ENCODE peak calls at places on chromosomes 7 and 10, in eight cellular contexts. J, T, K, Y, P, R, H and W are unnamed samples. For H3K4me1, the result is how much of the 10 kb centered on the place peaks cover.

GRCh38 chr10:47047127-47047504 is 135.9 kb downstream of the PTPN20 start:
- DNase-seq in R (peak), K (no peak), Y (no peak), P (no peak), H (no peak), T (no peak), J (no peak), W (no peak)

GRCh38 chr7:44547536-44548221 is 6.5 kb upstream of the NPC1L1 start:
- DNase-seq in K (peak), Y (peak), T (no peak), P (no peak), H (no peak), R (no peak), J (no peak), W (no peak)

GRCh38 chr7:1302936-1303335 is 70.3 kb downstream of the UNCX start:
- DNase-seq in R (no peak), H (no peak), T (no peak), K (no peak), P (no peak), J (no peak), Y (no peak), W (no peak)

GRCh38 chr10:8137726-8138125 is 83.2 kb downstream of the GATA3 start:
- DNase-seq in P (no peak), J (no peak), R (peak), T (no peak), Y (no peak), H (no peak), K (no peak), W (no peak)

GRCh38 chr10:79102056-79102874 is 33.5 kb downstream of the ZMIZ1 start:
- DNase-seq in T (peak), J (no peak), Y (no peak), P (no peak), H (no peak), K (peak), R (no peak), W (peak)

GRCh38 chr10:14820010-14820774 is 17.6 kb downstream of the CDNF start:
- DNase-seq in R (no peak), Y (no peak), J (no peak), T (no peak), K (peak), P (no peak), H (peak), W (no peak)

GRCh38 chr10:132117636-132118190 is 52.0 kb downstream of the JAKMIP3 start:
- DNase-seq in Y (no peak), H (no peak), P (no peak), J (peak), T (no peak), R (peak), K (no peak), W (peak)

GRCh38 chr10:132774905-132775863 is 10.8 kb downstream of the NKX6-2 start:
- DNase-seq in Y (no peak), P (no peak), H (no peak), T (no peak), K (no peak), R (no peak), J (peak), W (no peak)

GRCh38 chr7:104231054-104232046 is 23.5 kb upstream of the ORC5 start:
- DNase-seq in K (peak), H (peak), T (peak), J (peak), R (peak), P (no peak), Y (peak), W (no peak)

GRCh38 chr10:97119058-97119832 is 66.5 kb downstream of the SLIT1 start:
- DNase-seq in J (no peak), P (no peak), K (no peak), R (no peak), H (no peak), Y (no peak), T (no peak), W (no peak)

GRCh38 chr7:157897686-157898085 is 560.9 kb downstream of the DNAJB6 start:
- DNase-seq in Y (no peak), H (no peak), J (no peak), K (no peak), R (no peak), T (no peak), P (no peak), W (peak)

GRCh38 chr10:44306762-44307161 is 78.1 kb downstream of the CXCL12 start:
- DNase-seq in K (no peak), J (no peak), R (no peak), Y (peak), H (no peak), P (no peak), T (peak), W (no peak)

GRCh38 chr10:45596556-45596955 is 76.0 kb downstream of the ZFAND4 start:
- DNase-seq in P (no peak), T (no peak), H (no peak), J (no peak), R (no peak), K (no peak), Y (no peak), W (no peak)

GRCh38 chr10:133325761-133326463 is 10.8 kb downstream of the CALY start:
- DNase-seq in H (no peak), P (no peak), J (peak), Y (no peak), K (no peak), R (peak), T (peak), W (peak)

GRCh38 chr10:124740374-124741280 is 3.6 kb downstream of the FAM53B start:
- DNase-seq in R (peak), H (no peak), Y (peak), T (no peak), K (peak), J (peak), P (no peak), W (peak)

GRCh38 chr10:122555431-122555830 is 5.1 kb upstream of the DMBT1 start:
- DNase-seq in P (no peak), H (no peak), K (no peak), R (no peak), J (no peak), T (no peak), Y (no peak), W (no peak)

GRCh38 chr10:22655312-22655973 is 58.9 kb downstream of the PIP4K2A start:
- DNase-seq in K (no peak), P (no peak), Y (no peak), H (peak), J (no peak), R (no peak), T (no peak), W (no peak)

GRCh38 chr10:42939237-42939636 is 137.6 kb upstream of the RET start:
- DNase-seq in K (no peak), Y (no peak), T (no peak), R (no peak), P (no peak), H (no peak), J (no peak), W (no peak)

GRCh38 chr7:104366390-104366789 is 38.0 kb downstream of the LHFPL3 start:
- DNase-seq in K (no peak), R (no peak), Y (no peak), H (no peak), P (no peak), T (no peak), J (no peak), W (no peak)

GRCh38 chr10:77571490-77571889 is 66.1 kb downstream of the KCNMA1 start:
- DNase-seq in Y (no peak), K (no peak), H (no peak), J (no peak), R (no peak), P (no peak), T (no peak), W (no peak)

GRCh38 chr7:74275401-74275881 is 13.8 kb upstream of the CLIP2 start:
- DNase-seq in J (no peak), Y (peak), P (no peak), R (no peak), K (peak), T (peak), H (no peak), W (no peak)

GRCh38 chr10:67794909-67795460 is 43.0 kb downstream of the DNAJC12 start:
- DNase-seq in J (no peak), R (no peak), K (no peak), P (no peak), T (no peak), H (no peak), Y (no peak), W (no peak)

GRCh38 chr7:154423219-154423618 is 371.0 kb downstream of the DPP6 start:
- DNase-seq in T (no peak), Y (no peak), H (no peak), K (no peak), P (no peak), J (no peak), R (no peak), W (no peak)

GRCh38 chr7:114539575-114539974 is 125.0 kb downstream of the FOXP2 start:
- DNase-seq in K (peak), T (peak), J (no peak), Y (no peak), H (no peak), P (no peak), R (no peak), W (no peak)

GRCh38 chr10:115762029-115762428 is 511.0 kb downstream of the GFRA1 start:
- DNase-seq in R (no peak), T (no peak), K (no peak), P (no peak), Y (no peak), H (no peak), J (no peak), W (no peak)

GRCh38 chr7:5143935-5144903 is 45.8 kb upstream of the WIPI2 start:
- DNase-seq in J (peak), H (no peak), R (no peak), T (no peak), Y (peak), P (no peak), K (no peak), W (no peak)

GRCh38 chr10:79381804-79382221 is 34.5 kb downstream of the PPIF start:
- DNase-seq in K (no peak), P (no peak), T (peak), J (peak), Y (no peak), R (peak), H (no peak), W (no peak)

GRCh38 chr10:17984056-17984455 is 32.3 kb downstream of the SLC39A12 start:
- DNase-seq in R (no peak), H (no peak), P (no peak), J (no peak), K (no peak), T (no peak), Y (no peak), W (no peak)

GRCh38 chr7:7765422-7765821 is 47.0 kb upstream of the RPA3 start:
- DNase-seq in T (no peak), P (no peak), H (peak), J (no peak), K (no peak), R (no peak), Y (no peak), W (no peak)

GRCh38 chr10:73131295-73131694 is 21.0 kb downstream of the NUDT13 start:
- DNase-seq in Y (no peak), R (no peak), H (no peak), T (no peak), K (no peak), P (no peak), J (no peak), W (no peak)

GRCh38 chr7:142376356-142376997 is 118.6 kb upstream of the PRSS58 start:
- DNase-seq in Y (no peak), H (no peak), T (no peak), J (no peak), K (peak), R (no peak), P (no peak), W (no peak)

GRCh38 chr10:91349381-91349780 is 60.8 kb upstream of the HECTD2 start:
- DNase-seq in P (no peak), Y (no peak), K (peak), J (no peak), H (no peak), T (peak), R (no peak), W (peak)

GRCh38 chr7:83325083-83325482 is 162.4 kb upstream of the PCLO start:
- DNase-seq in T (no peak), P (no peak), K (no peak), H (no peak), J (no peak), R (no peak), Y (no peak), W (no peak)

GRCh38 chr7:151954866-151955820 is 1.1 kb upstream of the GALNTL5 start:
- DNase-seq in H (no peak), R (no peak), K (no peak), J (no peak), P (no peak), Y (no peak), T (no peak), W (no peak)

GRCh38 chr10:108051218-108051617 is 886.7 kb upstream of the SORCS1 start:
- DNase-seq in T (no peak), K (no peak), R (no peak), Y (no peak), P (no peak), J (no peak), H (no peak), W (no peak)

GRCh38 chr7:155377837-155378579 is 79.9 kb upstream of the EN2 start:
- DNase-seq in K (peak), Y (no peak), R (no peak), P (no peak), T (peak), J (no peak), H (no peak), W (no peak)

GRCh38 chr10:63977329-63977923 is 456.2 kb downstream of the REEP3 start:
- DNase-seq in R (no peak), H (peak), P (no peak), J (no peak), K (peak), Y (peak), T (peak), W (no peak)

GRCh38 chr10:122703483-122704448 is 4.1 kb upstream of the C10orf120 start:
- DNase-seq in K (peak), R (peak), T (peak), P (peak), J (no peak), Y (peak), H (peak), W (peak)

GRCh38 chr10:35898722-35899485 is 256.8 kb upstream of the FZD8 start:
- DNase-seq in P (no peak), K (no peak), Y (no peak), H (no peak), R (no peak), T (no peak), J (no peak), W (no peak)

GRCh38 chr10:71303569-71303907 is 15.5 kb upstream of the SLC29A3 start:
- DNase-seq in H (no peak), T (no peak), Y (no peak), J (no peak), K (no peak), P (no peak), R (no peak), W (no peak)
- TF ChIP-seq CTCF in H (no peak), T (no peak), Y (peak), J (no peak), K (no peak), P (no peak), R (no peak), W (no peak)

GRCh38 chr10:103836776-103837344 is 18.5 kb downstream of the SH3PXD2A start:
- DNase-seq in H (no peak), Y (no peak), J (no peak), T (peak), P (no peak), R (no peak), K (no peak), W (no peak)

GRCh38 chr10:103834436-103835095 is 20.8 kb downstream of the SH3PXD2A start:
- DNase-seq in P (no peak), K (no peak), Y (no peak), T (no peak), H (no peak), J (no peak), R (no peak), W (no peak)

GRCh38 chr10:103836273-103836672 is 19.1 kb downstream of the SH3PXD2A start:
- DNase-seq in Y (no peak), K (no peak), T (no peak), P (no peak), J (no peak), H (no peak), R (no peak), W (no peak)

GRCh38 chr10:103833731-103834365 is 21.5 kb downstream of the SH3PXD2A start:
- DNase-seq in K (no peak), H (peak), Y (peak), P (no peak), J (peak), T (no peak), R (peak), W (peak)

GRCh38 chr10:103835121-103836045 is 20.0 kb downstream of the SH3PXD2A start:
- DNase-seq in T (no peak), R (peak), J (no peak), H (no peak), Y (peak), P (no peak), K (no peak), W (no peak)
- H3K4me3 ChIP-seq in T (no peak), R (no peak), J (no peak), H (no peak), Y (no peak), P (no peak), K (no peak), W (no peak)

DNA sequence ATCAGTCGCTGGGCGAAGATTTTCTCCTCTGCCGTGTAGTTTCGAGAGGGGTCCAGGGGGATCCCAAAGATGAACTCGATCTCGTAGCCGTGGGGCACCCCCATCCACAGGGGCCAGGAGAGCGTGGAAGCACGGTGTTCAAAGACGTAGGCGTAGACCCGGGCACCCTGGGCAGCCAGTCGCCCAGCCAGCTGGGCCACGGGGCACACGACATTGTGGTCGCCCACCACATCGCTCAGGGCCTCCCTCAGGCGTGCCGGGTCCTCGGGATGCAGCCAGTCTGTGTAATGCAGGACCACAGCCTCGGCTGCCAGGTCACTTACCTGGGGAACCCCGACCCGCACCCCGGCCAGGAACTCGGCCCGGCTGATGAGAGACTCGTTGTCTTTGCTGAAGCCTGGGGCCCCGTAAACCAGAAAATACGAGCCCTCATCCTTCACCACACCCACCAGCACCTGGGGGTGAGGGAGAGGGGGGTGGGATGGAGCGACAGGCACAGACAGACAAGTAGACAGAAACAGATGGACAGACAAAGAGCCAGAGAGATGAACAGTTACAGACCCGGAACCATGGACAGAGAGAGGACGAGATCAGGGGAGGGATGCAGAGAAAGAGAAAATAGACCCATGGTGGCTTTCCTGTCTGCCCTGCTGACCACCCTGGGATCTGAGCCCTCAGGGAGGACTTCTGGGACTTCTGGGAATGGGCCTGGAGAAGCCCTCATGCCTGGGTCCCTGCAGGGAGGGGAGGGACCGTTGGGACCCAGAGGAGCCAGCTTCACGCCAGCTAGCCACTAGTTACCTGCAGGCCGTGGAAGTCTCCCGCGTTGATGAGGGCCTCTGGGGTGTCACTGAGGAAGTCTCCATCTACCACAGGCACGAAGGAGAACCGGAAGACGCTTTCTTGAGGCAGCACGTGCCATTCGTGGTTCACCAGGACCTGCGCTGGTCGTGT is 3.0 kb downstream of the ACHE start:
- DNase-seq in P (no peak), K (no peak), R (no peak), J (peak), H (no peak), Y (no peak), T (no peak), W (no peak)
- H3K4me1 ChIP-seq in P (under half), K (under half), R (half or more), J (under half), H (under half), Y (under half), T (under half), W (half or more)

GRCh38 chr7:35430547-35431153 is 176.8 kb upstream of the TBX20 start:
- DNase-seq in K (peak), P (no peak), T (no peak), Y (peak), J (no peak), R (no peak), H (no peak), W (no peak)
- TF ChIP-seq CTCF in K (peak), P (peak), T (peak), Y (peak), J (no peak), R (no peak), H (no peak), W (no peak)

DNA sequence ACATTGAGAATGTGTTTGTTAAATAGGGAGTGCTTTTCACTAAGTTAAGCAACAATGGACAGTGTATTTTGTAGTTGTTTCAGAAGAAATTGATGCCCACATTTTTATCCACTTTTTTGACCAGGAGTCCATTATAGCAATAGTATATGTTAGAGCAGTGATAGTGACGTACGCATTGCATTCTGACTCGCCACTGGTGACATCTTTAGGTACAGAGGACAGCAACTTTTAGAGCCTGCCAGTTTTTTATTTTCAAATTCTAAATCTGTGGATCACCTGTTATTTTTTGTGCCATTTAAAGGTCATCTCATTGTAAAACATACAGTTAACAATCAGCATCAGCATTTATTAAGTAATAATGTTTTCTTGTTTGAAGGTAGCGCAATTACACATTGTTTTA is 1.4 kb downstream of the UBE2D1 start:
- DNase-seq in P (no peak), K (no peak), R (no peak), Y (no peak), H (no peak), J (no peak), T (no peak), W (no peak)
- H3K4me3 ChIP-seq in P (peak), K (peak), R (peak), Y (peak), H (peak), J (no peak), T (peak), W (peak)

DNA sequence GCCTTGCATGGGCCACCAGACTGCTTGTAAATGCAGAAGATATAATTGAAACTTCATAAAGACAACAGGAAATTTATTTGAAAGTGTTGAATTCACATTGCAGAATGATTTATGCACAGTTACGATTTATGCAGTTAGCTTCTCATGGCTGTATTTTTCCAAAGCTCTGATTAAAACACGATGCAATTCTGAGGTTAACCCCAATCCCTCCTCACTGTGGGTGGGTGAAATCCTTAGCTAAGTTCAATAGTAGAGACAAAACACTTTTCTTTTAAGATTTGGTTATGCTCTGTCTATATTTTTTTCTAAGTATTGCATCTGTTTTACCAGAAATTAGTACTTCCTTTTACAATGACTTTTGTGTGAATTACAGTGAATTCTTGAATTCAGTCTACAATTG is 728.8 kb upstream of the IGFBP3 start:
- DNase-seq in R (no peak), J (no peak), P (no peak), K (no peak), H (no peak), Y (no peak), T (no peak), W (no peak)
- H3K4me1 ChIP-seq in R (under half), J (under half), P (under half), K (under half), H (under half), Y (under half), T (under half), W (under half)

DNA sequence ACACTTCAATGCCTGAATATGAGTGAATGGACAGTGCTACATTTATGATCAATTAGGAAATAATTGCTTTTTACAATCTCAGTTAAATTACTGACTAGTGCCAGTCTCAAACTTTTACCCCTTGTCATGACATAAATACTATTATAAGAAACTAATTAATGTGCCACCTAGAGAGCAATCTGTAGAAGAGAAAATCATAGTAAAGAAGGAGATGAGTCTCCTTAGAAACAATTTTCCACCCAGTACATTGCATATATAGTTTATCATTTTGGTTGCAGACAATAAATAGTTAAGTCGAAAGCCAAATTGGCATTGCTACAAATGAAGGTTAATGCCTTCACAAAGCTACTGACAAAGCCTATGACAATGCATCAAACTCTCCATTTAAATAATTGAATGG is 68.6 kb downstream of the SLC13A1 start:
- DNase-seq in Y (no peak), H (no peak), J (no peak), T (no peak), K (no peak), P (no peak), R (no peak), W (no peak)
- TF ChIP-seq CTCF in Y (peak), H (peak), J (no peak), T (no peak), K (no peak), P (no peak), R (no peak), W (no peak)